ENCODE peak calls at places on chromosomes 6 and 20, in six cellular contexts. L is tibial nerve, P is upper lobe of right lung, G is foreskin fibroblast, A is breast epithelium, O is adrenal gland. E is an unnamed sample.

GRCh38 chr20:14342910-14343309 is 5.5 kb upstream of the FLRT3 start:
- DNase-seq in L (no peak), P (no peak), G (no peak), A (no peak), O (no peak), E (no peak)

GRCh38 chr20:38674178-38675133 is 49.8 kb upstream of the SLC32A1 start:
- DNase-seq in L (no peak), P (peak), G (peak), A (no peak), O (peak), E (no peak)

GRCh38 chr20:10469599-10469998 is 34.5 kb downstream of the SLX4IP start:
- DNase-seq in L (peak), P (no peak), G (peak), A (no peak), O (peak), E (no peak)

GRCh38 chr6:35568967-35569606 is 56.4 kb upstream of the TULP1 start:
- DNase-seq in L (peak), P (peak), G (peak), A (peak), O (peak), E (no peak)

GRCh38 chr6:128848169-128848935 is 34.6 kb upstream of the LAMA2 start:
- DNase-seq in L (no peak), P (no peak), G (no peak), A (no peak), O (no peak), E (no peak)

GRCh38 chr20:18541741-18542140 is 25.5 kb upstream of the SMIM26 start:
- DNase-seq in L (no peak), P (no peak), G (peak), A (no peak), O (no peak), E (no peak)

GRCh38 chr6:169905041-169905807 is 153.8 kb downstream of the ERMARD start:
- DNase-seq in L (no peak), P (no peak), G (peak), A (no peak), O (peak), E (no peak)

GRCh38 chr6:28809947-28810654 is 113.7 kb downstream of the TRIM27 start:
- DNase-seq in L (no peak), P (no peak), G (peak), A (no peak), O (no peak), E (no peak)

GRCh38 chr6:70456725-70457124 is 43.4 kb downstream of the FAM135A start:
- DNase-seq in L (no peak), P (no peak), G (no peak), A (no peak), O (no peak), E (no peak)

GRCh38 chr6:118558811-118559217 is 10.7 kb downstream of the PLN start:
- DNase-seq in L (no peak), P (no peak), G (peak), A (no peak), O (no peak), E (no peak)

GRCh38 chr20:38450412-38450975 is 15.4 kb upstream of the SNHG17 start:
- DNase-seq in L (no peak), P (no peak), G (peak), A (no peak), O (no peak), E (no peak)

GRCh38 chr6:167089243-167090142 is 33.4 kb upstream of the CCR6 start:
- DNase-seq in L (no peak), P (no peak), G (no peak), A (no peak), O (no peak), E (no peak)

GRCh38 chr20:52937701-52938100 is 34.5 kb upstream of the TSHZ2 start:
- DNase-seq in L (no peak), P (no peak), G (no peak), A (no peak), O (no peak), E (no peak)

GRCh38 chr20:51446656-51447055 is 95.9 kb downstream of the NFATC2 start:
- DNase-seq in L (no peak), P (no peak), G (peak), A (no peak), O (peak), E (peak)

GRCh38 chr6:156699017-156699421 is 78.2 kb upstream of the ARID1B start:
- DNase-seq in L (no peak), P (no peak), G (peak), A (no peak), O (no peak), E (no peak)

GRCh38 chr6:132354517-132355167 is 46.6 kb downstream of the MOXD1 start:
- DNase-seq in L (no peak), P (no peak), G (no peak), A (no peak), O (no peak), E (no peak)

GRCh38 chr6:33578164-33578563 is 1.9 kb downstream of the BAK1 start:
- DNase-seq in L (no peak), P (no peak), G (no peak), A (no peak), O (no peak), E (no peak)

GRCh38 chr6:78611886-78612480 is 255.4 kb upstream of the IRAK1BP1 start:
- DNase-seq in L (no peak), P (no peak), G (peak), A (no peak), O (no peak), E (no peak)

GRCh38 chr6:29769336-29769735 is 46.1 kb downstream of the HLA-F start:
- DNase-seq in L (no peak), P (no peak), G (no peak), A (no peak), O (peak), E (no peak)

GRCh38 chr6:107667790-107668189 is 156.3 kb downstream of the SCML4 start:
- DNase-seq in L (no peak), P (no peak), G (no peak), A (no peak), O (no peak), E (no peak)

GRCh38 chr6:140101367-140101766 is 726.9 kb upstream of the CITED2 start:
- DNase-seq in L (no peak), P (no peak), G (peak), A (no peak), O (no peak), E (no peak)

GRCh38 chr6:127342296-127342945 is 988 bp downstream of the ECHDC1 start:
- DNase-seq in L (no peak), P (no peak), G (peak), A (no peak), O (no peak), E (no peak)

GRCh38 chr20:44660506-44660905 is 9.0 kb upstream of the ADA start:
- DNase-seq in L (no peak), P (no peak), G (no peak), A (no peak), O (no peak), E (no peak)

GRCh38 chr20:50646483-50646996 is 44.8 kb downstream of the RIPOR3 start:
- DNase-seq in L (no peak), P (no peak), G (peak), A (no peak), O (no peak), E (no peak)

GRCh38 chr6:110180228-110181008 is at the start of gene CDC40:
- DNase-seq in L (peak), P (peak), G (no peak), A (peak), O (peak), E (peak)

GRCh38 chr6:159390384-159390783 is 221.2 kb downstream of the FNDC1 start:
- DNase-seq in L (no peak), P (no peak), G (no peak), A (no peak), O (no peak), E (no peak)

GRCh38 chr6:108157234-108157971 is 8.4 kb upstream of the NR2E1 start:
- DNase-seq in L (no peak), P (no peak), G (no peak), A (no peak), O (no peak), E (no peak)

DNA sequence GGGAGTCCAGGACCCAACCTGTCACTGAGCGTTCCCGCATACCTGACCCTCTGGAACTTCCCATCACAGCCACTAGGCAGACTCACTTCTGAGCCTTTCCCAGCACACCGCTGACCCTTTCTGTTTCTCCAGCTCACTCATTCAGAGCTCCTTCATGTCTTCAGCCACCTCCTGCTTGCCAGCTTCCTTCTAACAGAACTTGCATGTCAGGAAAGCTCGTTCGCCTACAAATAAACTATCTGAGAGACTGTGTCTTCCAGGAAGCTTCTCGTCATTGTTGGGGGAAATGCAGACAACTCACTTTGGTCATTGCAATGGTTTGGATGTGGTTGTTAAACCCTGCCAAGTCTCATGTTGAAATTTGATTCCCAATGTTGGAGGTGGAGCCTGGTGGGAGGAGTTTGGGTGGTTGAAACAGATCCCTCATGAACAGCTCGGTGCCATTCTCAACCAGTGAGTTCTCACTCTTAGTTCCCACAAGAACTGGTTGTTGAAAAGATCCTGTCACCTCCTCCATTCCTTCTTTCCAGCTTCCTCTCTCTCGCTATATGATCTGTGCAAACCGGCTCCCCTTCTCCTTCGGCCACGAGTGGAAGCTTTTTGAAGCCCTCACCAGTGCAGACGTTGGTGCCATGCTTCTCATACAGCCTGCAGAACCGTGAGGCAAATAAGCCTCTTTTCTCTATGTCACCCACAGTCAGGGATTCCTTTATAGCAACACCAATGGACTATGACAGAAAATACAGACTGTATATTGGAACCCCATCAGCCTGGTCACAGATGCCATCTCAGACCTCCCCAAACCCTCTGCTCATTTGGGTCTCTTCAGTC is 1.4 kb upstream of the MUC21 start:
- DNase-seq in L (no peak), P (no peak), G (peak), A (no peak), O (peak), E (no peak)
- TF ChIP-seq CTCF in L (no peak), P (peak), G (no peak), A (no peak), O (no peak), E (no peak)

GRCh38 chr6:168616807-168617756 is 176.1 kb downstream of the SMOC2 start:
- DNase-seq in L (no peak), P (no peak), G (no peak), A (no peak), O (no peak), E (no peak)
- TF ChIP-seq CTCF in L (no peak), P (peak), G (no peak), A (no peak), O (peak), E (no peak)

GRCh38 chr20:33515569-33516216 is 25.8 kb downstream of the CBFA2T2 start:
- DNase-seq in L (no peak), P (no peak), G (peak), A (no peak), O (no peak), E (no peak)
- TF ChIP-seq CTCF in L (no peak), P (peak), G (peak), A (no peak), O (no peak), E (no peak)

DNA sequence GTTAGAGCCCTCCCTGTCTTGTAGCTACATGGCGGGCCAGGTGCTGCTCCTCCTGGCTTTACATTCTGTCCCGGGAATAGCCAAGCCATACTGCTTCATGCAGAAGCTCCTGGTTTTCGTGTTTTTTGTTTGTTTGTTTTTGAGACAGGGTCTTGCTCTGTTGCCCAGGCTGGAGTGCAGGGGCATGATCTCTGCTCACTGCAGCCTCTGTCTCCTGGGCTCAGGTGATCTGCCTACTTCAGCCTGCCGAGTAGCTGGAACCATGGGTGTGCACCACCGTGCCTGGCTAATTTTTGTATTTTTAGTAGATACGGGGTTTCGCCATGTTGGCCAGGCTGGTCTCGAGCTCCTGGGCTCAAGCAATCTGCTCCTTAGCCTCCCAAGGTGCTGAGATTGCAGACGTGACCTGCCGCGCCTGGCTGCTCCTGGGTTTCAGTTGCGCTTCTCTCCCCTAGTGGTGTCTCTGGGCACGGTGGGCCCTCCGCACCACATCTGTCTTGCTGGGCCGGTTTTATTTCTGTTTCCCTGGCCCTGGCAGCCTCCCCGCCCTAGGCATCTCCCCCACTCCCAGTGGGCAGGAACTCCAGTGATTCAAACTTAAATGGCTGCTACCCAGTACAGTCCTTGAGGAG is 12.9 kb downstream of the CDYL start:
- DNase-seq in L (no peak), P (no peak), G (no peak), A (no peak), O (no peak), E (no peak)
- TF ChIP-seq CTCF in L (no peak), P (no peak), G (no peak), A (no peak), O (no peak), E (no peak)

E was measured in omental fat pad.